ENCODE peak calls at places on chromosomes 11 and 22, in ten cellular contexts. K, V, U, G, I, Y, R, M, D and B are unnamed samples.

GRCh38 chr11:65315866-65316233 is 1.2 kb downstream of the CDC42EP2 start:
- DNase-seq in K (no peak), R (no peak), U (no peak), M (no peak), G (no peak), V (no peak), D (no peak), Y (no peak), I (no peak), B (no peak)

GRCh38 chr11:73866095-73866579 is 10.5 kb downstream of the COA4 start:
- DNase-seq in M (no peak), R (no peak), G (no peak), V (no peak), U (no peak), K (no peak), D (no peak), Y (no peak), I (peak), B (no peak)

GRCh38 chr22:43166132-43166930 is 15.0 kb downstream of the TSPO start:
- DNase-seq in R (no peak), D (no peak), K (no peak), U (no peak), I (no peak), Y (no peak), M (no peak), G (no peak), V (no peak), B (no peak)

GRCh38 chr11:73135346-73136284 is 6.5 kb downstream of the FCHSD2 start:
- DNase-seq in R (no peak), I (no peak), V (no peak), K (no peak), M (no peak), U (no peak), D (no peak), G (no peak), Y (no peak), B (no peak)

GRCh38 chr22:33544707-33545106 is 375.6 kb downstream of the LARGE1 start:
- DNase-seq in D (no peak), K (no peak), G (no peak), U (no peak), Y (no peak), V (no peak), R (no peak), I (no peak), M (no peak), B (no peak)

GRCh38 chr22:27329471-27329870 is 472.1 kb downstream of the MN1 start:
- DNase-seq in V (no peak), D (no peak), R (no peak), G (no peak), K (no peak), M (no peak), Y (no peak), U (no peak), I (no peak), B (peak)

GRCh38 chr11:89498845-89499448 is 7.8 kb upstream of the NOX4 start:
- DNase-seq in Y (no peak), R (no peak), V (no peak), D (no peak), K (no peak), U (no peak), G (no peak), M (no peak), I (no peak), B (no peak)

GRCh38 chr11:12777208-12777874 is 103.1 kb downstream of the TEAD1 start:
- DNase-seq in M (no peak), K (no peak), D (no peak), I (peak), G (no peak), V (no peak), Y (no peak), U (no peak), R (no peak), B (no peak)

GRCh38 chr11:61477734-61478148 is 30.8 kb upstream of the LRRC10B start:
- DNase-seq in M (no peak), V (peak), R (peak), Y (peak), U (peak), K (peak), I (peak), D (no peak), G (peak), B (peak)

GRCh38 chr11:106770489-106771100 is 247.7 kb downstream of the GUCY1A2 start:
- DNase-seq in D (no peak), K (no peak), U (no peak), R (no peak), G (no peak), I (no peak), V (no peak), Y (no peak), M (no peak), B (no peak)

GRCh38 chr11:117392001-117392690 is 64.5 kb downstream of the CEP164 start:
- DNase-seq in D (no peak), I (no peak), V (no peak), U (no peak), K (no peak), R (no peak), Y (no peak), M (no peak), G (no peak), B (no peak)

GRCh38 chr11:17208257-17208999 is 642 bp upstream of the PIK3C2A start:
- DNase-seq in I (peak), U (peak), M (peak), G (peak), D (no peak), Y (no peak), R (no peak), K (no peak), V (peak), B (peak)

GRCh38 chr11:78691215-78691614 is 116.6 kb upstream of the NARS2 start:
- DNase-seq in G (no peak), D (no peak), M (no peak), K (no peak), V (no peak), I (no peak), R (no peak), Y (no peak), U (no peak), B (no peak)

GRCh38 chr11:62370743-62371440 is 33.6 kb downstream of the ASRGL1 start:
- DNase-seq in I (no peak), R (peak), V (no peak), G (no peak), M (no peak), U (no peak), Y (peak), D (no peak), K (peak), B (peak)

GRCh38 chr11:96448225-96448624 is 58.4 kb downstream of the JRKL start:
- DNase-seq in I (peak), U (no peak), Y (no peak), D (no peak), G (no peak), R (no peak), V (no peak), M (no peak), K (no peak), B (no peak)

GRCh38 chr11:112321521-112322172 is 61.0 kb upstream of the PLET1 start:
- DNase-seq in I (no peak), K (peak), V (no peak), M (no peak), G (no peak), Y (no peak), R (no peak), D (no peak), U (no peak), B (peak)

GRCh38 chr11:60857378-60858232 is 1.9 kb upstream of the PTGDR2 start:
- DNase-seq in M (no peak), R (no peak), V (no peak), Y (no peak), K (no peak), G (no peak), I (no peak), D (no peak), U (no peak), B (no peak)

GRCh38 chr22:42270178-42270511 is 308 bp downstream of the TCF20 start:
- DNase-seq in D (no peak), K (no peak), I (no peak), M (no peak), G (no peak), Y (peak), R (peak), V (no peak), U (no peak), B (peak)

GRCh38 chr11:23542816-23543215 is 682.5 kb upstream of the CCDC179 start:
- DNase-seq in I (no peak), G (no peak), D (no peak), K (no peak), U (no peak), V (no peak), M (no peak), Y (no peak), R (no peak), B (no peak)

GRCh38 chr11:63535734-63536133 is 874 bp upstream of the PLAAT4 start:
- DNase-seq in M (no peak), K (no peak), U (no peak), I (no peak), V (no peak), D (no peak), Y (no peak), R (peak), G (no peak), B (no peak)

GRCh38 chr11:30717621-30718020 is 131.5 kb upstream of the MPPED2 start:
- DNase-seq in Y (no peak), K (no peak), D (no peak), M (no peak), U (no peak), G (no peak), I (no peak), V (no peak), R (no peak), B (no peak)

GRCh38 chr11:71998649-71999310 is at the start of gene IL18BP:
- DNase-seq in M (peak), G (no peak), D (no peak), Y (no peak), V (no peak), U (no peak), I (no peak), K (peak), R (peak), B (no peak)